ENCODE peak calls at places on chromosomes 16 and 17, in nine cellular contexts. H is prostate gland, W is spleen, L is transverse colon, X is stomach, E is IMR-90, F is heart left ventricle, V is ovary, P is tibial nerve. Y is an unnamed sample.
A peak's percentile ranks its signal among the peaks of the same experiment; 100 is the strongest.

GRCh38 chr16:19589106-19589505 is 33.6 kb downstream of the VPS35L start:
- DNase-seq in H (no peak), W (no peak), P (no peak), X (no peak), L (no peak), F (no peak), V (no peak), E (no peak), Y (no peak)

GRCh38 chr16:23803591-23804123 is 32.1 kb upstream of the PRKCB start:
- DNase-seq in P (peak; percentile 22), F (peak; percentile 44), X (peak; percentile 47), L (peak; percentile 82), H (peak; percentile 46), E (peak; percentile 8), V (no peak), W (peak; percentile 92), Y (no peak)

GRCh38 chr17:81039854-81040758 is 5.2 kb downstream of the BAIAP2 start:
- DNase-seq in X (no peak), H (no peak), V (no peak), F (no peak), P (no peak), E (peak; percentile 67), W (no peak), L (no peak), Y (no peak)

GRCh38 chr16:55189975-55190636 is 133.9 kb upstream of the IRX6 start:
- DNase-seq in F (no peak), E (no peak), W (no peak), P (no peak), X (no peak), L (no peak), H (no peak), V (no peak), Y (no peak)

GRCh38 chr17:39622380-39623006 is 4.3 kb upstream of the PPP1R1B start:
- DNase-seq in P (no peak), W (no peak), L (no peak), E (no peak), V (no peak), X (no peak), F (no peak), H (no peak), Y (no peak)

GRCh38 chr17:6526362-6527152 is 29.8 kb downstream of the PITPNM3 start:
- DNase-seq in P (no peak), E (peak; percentile 28), L (no peak), V (no peak), W (no peak), F (no peak), X (no peak), H (no peak), Y (no peak)

GRCh38 chr17:45200701-45201100 is 21.0 kb upstream of the FMNL1 start:
- DNase-seq in W (no peak), H (no peak), V (no peak), P (peak; percentile 76), X (no peak), F (peak; percentile 21), E (no peak), L (no peak), Y (no peak)

GRCh38 chr16:81601601-81602251 is 157.1 kb downstream of the CMIP start:
- DNase-seq in P (no peak), E (peak; percentile 20), L (no peak), W (no peak), F (no peak), V (no peak), H (peak; percentile 64), X (no peak), Y (peak; percentile 86)

GRCh38 chr16:23673971-23674614 is 4.6 kb upstream of the PLK1 start:
- DNase-seq in F (no peak), W (no peak), E (no peak), H (no peak), P (no peak), X (no peak), V (no peak), L (no peak), Y (peak; percentile 20)

GRCh38 chr17:21419299-21420239 is 43.4 kb downstream of the KCNJ12 start:
- DNase-seq in P (no peak), L (no peak), F (no peak), E (no peak), H (no peak), W (peak; percentile 62), X (no peak), V (no peak), Y (peak; percentile 83)

GRCh38 chr16:77585379-77585778 is 136.9 kb upstream of the NUDT7 start:
- DNase-seq in L (no peak), F (no peak), V (no peak), X (no peak), E (peak; percentile 41), P (no peak), H (no peak), W (no peak), Y (no peak)

GRCh38 chr17:50210249-50211225 is 9.1 kb upstream of the COL1A1 start:
- DNase-seq in L (peak; percentile 65), P (no peak), H (no peak), E (peak; percentile 99), W (no peak), V (peak; percentile 93), F (peak; percentile 72), X (no peak), Y (peak; percentile 94)

GRCh38 chr17:71338396-71338795 is 782.4 kb upstream of the SOX9 start:
- DNase-seq in L (no peak), E (peak; percentile 43), X (no peak), W (no peak), V (no peak), H (no peak), P (no peak), F (no peak), Y (no peak)

GRCh38 chr17:63171428-63172205 is 205.6 kb downstream of the TANC2 start:
- DNase-seq in P (no peak), W (no peak), E (peak; percentile 73), F (no peak), V (no peak), X (no peak), L (no peak), H (no peak), Y (no peak)

GRCh38 chr16:64305663-64306062 is 816.2 kb downstream of the CDH11 start:
- DNase-seq in E (no peak), H (no peak), X (no peak), L (no peak), W (no peak), P (no peak), V (no peak), F (no peak), Y (no peak)

GRCh38 chr16:67562526-67562917 is at the start of gene CTCF:
- DNase-seq in X (peak; percentile 85), L (peak; percentile 88), P (peak; percentile 59), E (peak; percentile 81), F (peak; percentile 89), V (peak; percentile 83), H (peak; percentile 87), W (peak; percentile 98), Y (peak; percentile 96)
- TF ChIP-seq CTCF in X (no peak), L (peak; percentile 58), P (peak; percentile 89), E (peak; percentile 95), F (peak; percentile 28), V (no peak), H (peak; percentile 56), W (peak; percentile 45), Y (no peak)

DNA sequence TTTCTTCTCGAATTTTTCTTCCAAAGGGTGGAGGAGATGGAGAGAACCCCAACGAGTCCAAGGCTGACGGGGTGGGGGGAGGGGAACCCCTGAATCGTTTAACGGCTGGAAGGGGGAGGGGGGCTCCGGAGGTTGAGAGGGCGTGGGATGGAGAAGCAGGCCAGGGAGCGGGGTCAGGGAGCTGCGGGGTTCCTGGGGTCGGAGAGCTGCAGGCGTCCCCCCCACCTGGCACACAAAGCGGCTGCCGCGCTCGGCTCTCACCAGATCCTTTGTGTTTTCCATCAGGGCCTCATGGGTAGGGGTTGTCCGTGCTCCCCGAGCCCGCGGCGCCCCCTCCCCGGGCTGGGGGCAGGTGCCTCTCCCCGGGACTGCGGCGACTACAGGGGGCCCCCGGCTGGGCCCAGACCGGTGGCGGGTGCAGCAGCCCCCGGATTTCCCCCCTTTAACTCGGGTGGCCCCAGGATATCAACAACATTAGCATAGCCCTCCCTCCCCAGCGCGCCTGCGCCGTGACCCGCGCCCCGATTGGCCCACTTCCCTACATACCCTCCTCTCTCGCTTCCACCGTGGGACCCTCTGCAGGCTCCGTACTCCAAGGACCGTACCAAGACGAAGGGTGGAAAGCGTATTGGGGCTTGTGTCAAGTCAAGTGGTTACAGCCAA is at the start of gene MBTD1:
- DNase-seq in H (peak; percentile 92), L (peak; percentile 96), V (peak; percentile 95), X (peak; percentile 94), P (peak; percentile 95), F (peak; percentile 96), W (peak; percentile 98), E (peak; percentile 97), Y (peak; percentile 96)
- TF ChIP-seq POLR2A in H (peak; percentile 44), L (peak; percentile 14), V (peak; percentile 25), X (no peak), P (no peak), F (peak; percentile 31), W (no peak), E (no peak), Y (no peak)

GRCh38 chr17:82743344-82744219 is 8.2 kb downstream of the FN3K start:
- DNase-seq in F (no peak), V (no peak), W (no peak), X (no peak), L (no peak), H (no peak), E (no peak), P (no peak), Y (no peak)
- TF ChIP-seq CTCF in F (no peak), V (no peak), W (no peak), X (no peak), L (no peak), H (no peak), E (no peak), P (no peak), Y (no peak)

GRCh38 chr16:56610017-56610608 is 1.7 kb downstream of the MT2A start:
- DNase-seq in H (peak; percentile 49), E (peak; percentile 97), X (peak; percentile 47), P (peak; percentile 48), V (no peak), W (peak; percentile 80), L (peak; percentile 52), F (no peak), Y (peak; percentile 78)
- TF ChIP-seq POLR2A in H (peak; percentile 15), E (peak; percentile 98), X (no peak), P (no peak), V (peak; percentile 31), W (no peak), L (peak; percentile 60), F (peak; percentile 17), Y (no peak)

DNA sequence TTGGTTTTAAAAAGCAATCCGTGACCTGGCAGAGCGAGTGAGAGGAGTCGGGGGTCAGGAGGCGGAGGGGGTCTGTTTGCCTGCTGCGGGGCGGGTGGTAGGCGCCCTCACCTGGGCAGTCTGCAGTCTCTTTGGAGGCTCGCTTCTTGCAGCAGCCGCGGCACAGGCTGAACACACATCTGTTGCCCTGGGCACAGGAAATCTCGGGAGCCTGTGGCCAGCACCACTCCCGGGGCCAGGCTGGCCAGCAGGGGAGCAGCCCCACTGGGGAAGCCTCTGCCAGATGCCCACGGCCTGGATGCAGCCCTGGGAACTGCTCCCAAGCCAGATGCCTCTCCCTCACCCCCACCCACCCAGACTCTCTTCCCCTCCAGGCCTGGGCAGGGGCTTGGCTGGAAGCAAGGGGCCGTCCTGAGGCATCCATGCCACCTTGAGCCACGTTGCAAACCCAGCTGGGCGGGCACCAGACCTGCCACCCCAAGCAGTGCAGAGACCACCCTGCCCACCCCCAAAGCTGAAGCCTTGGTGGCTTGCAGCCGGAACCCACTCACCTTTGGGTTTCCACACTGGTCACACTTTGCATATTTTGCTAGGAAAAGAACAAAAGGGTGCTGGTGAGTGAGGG is 6.6 kb downstream of the GPS1 start:
- DNase-seq in H (no peak), P (no peak), E (no peak), F (no peak), L (no peak), X (peak; percentile 42), W (peak; percentile 70), V (peak; percentile 8), Y (no peak)
- TF ChIP-seq CTCF in H (no peak), P (no peak), E (no peak), F (no peak), L (no peak), X (peak; percentile 7), W (no peak), V (no peak), Y (no peak)